ENCODE peak calls at places on chromosome 12, in seven cellular contexts. One of them, this sample, is unnamed.

GRCh38 chr12:49921936-49922335 is 18.2 kb upstream of the FAIM2 start:
- DNase-seq in CD8-positive, alpha-beta T cell: no peak
- DNase-seq in K562: no peak
- DNase-seq in KBM-7: no peak
- DNase-seq in AG08395: no peak
- DNase-seq in D341Med: no peak
- DNase-seq in astrocyte of the hippocampus: no peak
- DNase-seq in this sample: no peak

GRCh38 chr12:9792185-9792900 is 31.6 kb upstream of the CD69 start:
- DNase-seq in K562: no peak
- DNase-seq in CD8-positive, alpha-beta T cell: no peak
- DNase-seq in D341Med: no peak
- DNase-seq in AG08395: no peak
- DNase-seq in KBM-7: peak; percentile 67
- DNase-seq in astrocyte of the hippocampus: no peak
- DNase-seq in this sample: no peak

GRCh38 chr12:98275131-98275475 is 240.3 kb upstream of the TMPO start:
- DNase-seq in CD8-positive, alpha-beta T cell: no peak
- DNase-seq in KBM-7: no peak
- DNase-seq in D341Med: no peak
- DNase-seq in K562: no peak
- DNase-seq in AG08395: no peak
- DNase-seq in astrocyte of the hippocampus: no peak
- DNase-seq in this sample: no peak

GRCh38 chr12:46439793-46440511 is 67.4 kb upstream of the SLC38A2 start:
- DNase-seq in AG08395: no peak
- DNase-seq in KBM-7: no peak
- DNase-seq in K562: no peak
- DNase-seq in astrocyte of the hippocampus: no peak
- DNase-seq in CD8-positive, alpha-beta T cell: no peak
- DNase-seq in D341Med: no peak
- DNase-seq in this sample: no peak

GRCh38 chr12:52519826-52520662 is at the start of gene KRT5:
- DNase-seq in astrocyte of the hippocampus: no peak
- DNase-seq in KBM-7: no peak
- DNase-seq in D341Med: peak; percentile 19
- DNase-seq in K562: no peak
- DNase-seq in CD8-positive, alpha-beta T cell: no peak
- DNase-seq in AG08395: no peak
- DNase-seq in this sample: peak; percentile 44

GRCh38 chr12:64057706-64058105 is 164.4 kb downstream of the KICS2 start:
- DNase-seq in KBM-7: no peak
- DNase-seq in AG08395: no peak
- DNase-seq in CD8-positive, alpha-beta T cell: no peak
- DNase-seq in D341Med: no peak
- DNase-seq in K562: no peak
- DNase-seq in astrocyte of the hippocampus: no peak
- DNase-seq in this sample: no peak

GRCh38 chr12:110424237-110424636 is 20.7 kb upstream of the ANAPC7 start:
- DNase-seq in AG08395: no peak
- DNase-seq in KBM-7: no peak
- DNase-seq in CD8-positive, alpha-beta T cell: no peak
- DNase-seq in astrocyte of the hippocampus: peak; percentile 33
- DNase-seq in K562: no peak
- DNase-seq in D341Med: no peak
- DNase-seq in this sample: no peak

GRCh38 chr12:52980096-52980694 is 26.1 kb upstream of the EIF4B start:
- DNase-seq in CD8-positive, alpha-beta T cell: no peak
- DNase-seq in astrocyte of the hippocampus: no peak
- DNase-seq in D341Med: no peak
- DNase-seq in KBM-7: no peak
- DNase-seq in K562: no peak
- DNase-seq in AG08395: no peak
- DNase-seq in this sample: no peak

GRCh38 chr12:88752183-88752582 is 171.9 kb upstream of the KITLG start:
- DNase-seq in K562: no peak
- DNase-seq in astrocyte of the hippocampus: no peak
- DNase-seq in KBM-7: no peak
- DNase-seq in CD8-positive, alpha-beta T cell: no peak
- DNase-seq in AG08395: no peak
- DNase-seq in D341Med: no peak
- DNase-seq in this sample: no peak

GRCh38 chr12:22412581-22412980 is 78.1 kb upstream of the ST8SIA1 start:
- DNase-seq in K562: no peak
- DNase-seq in KBM-7: no peak
- DNase-seq in AG08395: no peak
- DNase-seq in D341Med: no peak
- DNase-seq in CD8-positive, alpha-beta T cell: no peak
- DNase-seq in astrocyte of the hippocampus: no peak
- DNase-seq in this sample: no peak

GRCh38 chr12:6465467-6466183 is 4.9 kb downstream of the VAMP1 start:
- DNase-seq in KBM-7: peak; percentile 77
- DNase-seq in astrocyte of the hippocampus: peak; percentile 82
- DNase-seq in CD8-positive, alpha-beta T cell: no peak
- DNase-seq in K562: peak; percentile 55
- DNase-seq in AG08395: peak; percentile 74
- DNase-seq in D341Med: peak; percentile 69
- DNase-seq in this sample: peak; percentile 69